ENCODE peak calls at places on chromosomes 6 and 20, in five cellular contexts. M is fibroblast of pulmonary artery, E is A549, K is endothelial cell, L is heart left ventricle. C is an unnamed sample.

GRCh38 chr6:35687658-35688604 is 784 bp downstream of the FKBP5 start:
- DNase-seq in M (peak; percentile 48), E (peak; percentile 22), K (peak; percentile 40), L (peak; percentile 63), C (peak; percentile 52)

GRCh38 chr6:3849681-3850450 is 693 bp downstream of the FAM50B start:
- DNase-seq in M (peak; percentile 20), E (no peak), K (no peak), L (peak; percentile 37), C (peak; percentile 25)

GRCh38 chr6:20479075-20479871 is 55.0 kb upstream of the CDKAL1 start:
- DNase-seq in M (no peak), E (no peak), K (no peak), L (no peak), C (no peak)

GRCh38 chr20:62197321-62197720 is 14.5 kb downstream of the MTG2 start:
- DNase-seq in M (no peak), E (no peak), K (no peak), L (peak; percentile 7), C (no peak)

GRCh38 chr20:62924567-62925419 is 1.5 kb downstream of the DIDO1 start:
- DNase-seq in M (peak; percentile 39), E (no peak), K (no peak), L (no peak), C (peak; percentile 53)

GRCh38 chr6:88586371-88587157 is 376.9 kb downstream of the RNGTT start:
- DNase-seq in M (no peak), E (no peak), K (no peak), L (no peak), C (peak; percentile 65)

GRCh38 chr6:47153066-47153755 is 111.1 kb upstream of the ADGRF1 start:
- DNase-seq in M (peak; percentile 45), E (peak; percentile 48), K (no peak), L (no peak), C (no peak)

GRCh38 chr20:45827712-45828111 is 600 bp upstream of the TNNC2 start:
- DNase-seq in M (no peak), E (no peak), K (no peak), L (no peak), C (no peak)

GRCh38 chr6:85744571-85744970 is 101.9 kb upstream of the SYNCRIP start:
- DNase-seq in M (no peak), E (no peak), K (no peak), L (no peak), C (no peak)

GRCh38 chr6:100464910-100465700 is at the start of gene SIM1:
- DNase-seq in M (peak; percentile 74), E (no peak), K (peak; percentile 87), L (peak; percentile 44), C (peak; percentile 36)

GRCh38 chr6:148758492-148758891 is 11.7 kb downstream of the UST start:
- DNase-seq in M (no peak), E (no peak), K (no peak), L (no peak), C (peak; percentile 51)

GRCh38 chr6:123044341-123044860 is 48.4 kb downstream of the CLVS2 start:
- DNase-seq in M (no peak), E (no peak), K (no peak), L (no peak), C (no peak)

GRCh38 chr6:27518881-27519795 is 46.2 kb upstream of the ZNF184 start:
- DNase-seq in M (peak; percentile 93), E (no peak), K (peak; percentile 64), L (peak; percentile 65), C (peak; percentile 86)

GRCh38 chr20:50982372-50982771 is 23.8 kb downstream of the MOCS3 start:
- DNase-seq in M (peak; percentile 51), E (peak; percentile 48), K (no peak), L (no peak), C (no peak)

GRCh38 chr6:151445482-151445881 is 6.4 kb downstream of the RMND1 start:
- DNase-seq in M (peak; percentile 89), E (no peak), K (no peak), L (no peak), C (no peak)

GRCh38 chr20:50251992-50252491 is 61.4 kb downstream of the CEBPB start:
- DNase-seq in M (no peak), E (no peak), K (no peak), L (peak; percentile 1), C (no peak)

GRCh38 chr6:31610891-31611425 is 4.1 kb upstream of the AIF1 start:
- DNase-seq in M (no peak), E (no peak), K (no peak), L (no peak), C (no peak)

GRCh38 chr6:87926687-87927086 is 121.0 kb upstream of the SPACA1 start:
- DNase-seq in M (no peak), E (no peak), K (no peak), L (no peak), C (no peak)

GRCh38 chr6:137823826-137824501 is 43.1 kb upstream of the TNFAIP3 start:
- DNase-seq in M (peak; percentile 96), E (no peak), K (no peak), L (peak; percentile 54), C (no peak)

GRCh38 chr6:52558266-52559000 is 18.4 kb downstream of the TRAM2 start:
- DNase-seq in M (peak; percentile 41), E (no peak), K (no peak), L (no peak), C (no peak)

GRCh38 chr6:96562886-96563285 is at the start of gene FHL5:
- DNase-seq in M (no peak), E (no peak), K (no peak), L (no peak), C (no peak)

GRCh38 chr20:38610521-38610920 is 8.9 kb downstream of the ARHGAP40 start:
- DNase-seq in M (peak; percentile 14), E (no peak), K (no peak), L (no peak), C (no peak)

GRCh38 chr6:402901-403658 is 11.5 kb downstream of the IRF4 start:
- DNase-seq in M (no peak), E (no peak), K (no peak), L (no peak), C (no peak)

GRCh38 chr6:12327391-12327790 is 37.2 kb downstream of the EDN1 start:
- DNase-seq in M (no peak), E (no peak), K (no peak), L (no peak), C (no peak)

GRCh38 chr6:158879180-158879579 is 60.0 kb upstream of the EZR start:
- DNase-seq in M (no peak), E (no peak), K (no peak), L (no peak), C (no peak)

GRCh38 chr6:10269814-10270472 is 144.9 kb downstream of the TFAP2A start:
- DNase-seq in M (no peak), E (peak; percentile 12), K (no peak), L (no peak), C (no peak)

GRCh38 chr6:11050735-11051134 is 6.6 kb upstream of the ELOVL2 start:
- DNase-seq in M (peak; percentile 67), E (no peak), K (no peak), L (no peak), C (no peak)

GRCh38 chr6:10399451-10399850 is 15.4 kb downstream of the TFAP2A start:
- DNase-seq in M (no peak), E (no peak), K (no peak), L (no peak), C (no peak)

DNA sequence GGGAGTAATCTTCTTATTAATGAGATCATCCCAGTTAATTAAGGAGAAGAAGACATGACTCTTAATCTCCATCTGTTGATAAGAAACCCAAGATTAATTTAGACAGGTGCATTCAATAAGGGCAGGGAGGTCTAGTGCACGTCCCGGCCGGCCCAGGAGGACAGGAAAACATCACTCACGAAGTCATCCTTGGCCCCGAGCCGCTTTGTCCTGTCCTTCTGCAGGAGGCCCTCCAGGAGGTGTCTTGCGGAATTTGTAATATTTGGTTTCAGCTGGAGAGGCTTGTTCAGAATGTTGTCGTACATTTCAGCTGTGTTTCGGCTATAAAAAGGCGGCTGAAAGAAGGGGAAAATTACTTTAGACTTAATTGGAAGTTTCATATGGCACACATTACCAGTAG is 118.4 kb upstream of the SLC2A12 start:
- DNase-seq in M (peak; percentile 68), E (no peak), K (no peak), L (no peak), C (peak; percentile 44)
- TF ChIP-seq CTCF in M (no peak), E (no peak), K (no peak), L (no peak), C (peak; percentile 18)

GRCh38 chr6:42819803-42820508 is 38.1 kb downstream of the BICRAL start:
- DNase-seq in M (peak; percentile 51), E (peak; percentile 37), K (no peak), L (no peak), C (no peak)
- TF ChIP-seq CTCF in M (peak; percentile 35), E (no peak), K (no peak), L (no peak), C (no peak)

GRCh38 chr20:52224920-52225319 is 33.3 kb upstream of the ZFP64 start:
- DNase-seq in M (no peak), E (no peak), K (no peak), L (no peak), C (no peak)

GRCh38 chr20:52217689-52218395 is 26.3 kb upstream of the ZFP64 start:
- DNase-seq in M (no peak), E (no peak), K (no peak), L (no peak), C (no peak)

GRCh38 chr20:52219441-52219840 is 27.9 kb upstream of the ZFP64 start:
- DNase-seq in M (peak; percentile 3), E (no peak), K (no peak), L (no peak), C (no peak)
- TF ChIP-seq CTCF in M (no peak), E (no peak), K (no peak), L (no peak), C (no peak)

GRCh38 chr6:7140631-7141366 is 33.0 kb downstream of the RREB1 start:
- DNase-seq in M (peak; percentile 70), E (peak; percentile 76), K (peak; percentile 88), L (peak; percentile 93), C (peak; percentile 91)

GRCh38 chr6:7142228-7142801 is 34.6 kb downstream of the RREB1 start:
- DNase-seq in M (no peak), E (no peak), K (no peak), L (no peak), C (no peak)

GRCh38 chr6:7145269-7146078 is 37.7 kb downstream of the RREB1 start:
- DNase-seq in M (no peak), E (no peak), K (no peak), L (no peak), C (no peak)

GRCh38 chr6:7144810-7145209 is 37.0 kb downstream of the RREB1 start:
- DNase-seq in M (no peak), E (no peak), K (no peak), L (no peak), C (no peak)

DNA sequence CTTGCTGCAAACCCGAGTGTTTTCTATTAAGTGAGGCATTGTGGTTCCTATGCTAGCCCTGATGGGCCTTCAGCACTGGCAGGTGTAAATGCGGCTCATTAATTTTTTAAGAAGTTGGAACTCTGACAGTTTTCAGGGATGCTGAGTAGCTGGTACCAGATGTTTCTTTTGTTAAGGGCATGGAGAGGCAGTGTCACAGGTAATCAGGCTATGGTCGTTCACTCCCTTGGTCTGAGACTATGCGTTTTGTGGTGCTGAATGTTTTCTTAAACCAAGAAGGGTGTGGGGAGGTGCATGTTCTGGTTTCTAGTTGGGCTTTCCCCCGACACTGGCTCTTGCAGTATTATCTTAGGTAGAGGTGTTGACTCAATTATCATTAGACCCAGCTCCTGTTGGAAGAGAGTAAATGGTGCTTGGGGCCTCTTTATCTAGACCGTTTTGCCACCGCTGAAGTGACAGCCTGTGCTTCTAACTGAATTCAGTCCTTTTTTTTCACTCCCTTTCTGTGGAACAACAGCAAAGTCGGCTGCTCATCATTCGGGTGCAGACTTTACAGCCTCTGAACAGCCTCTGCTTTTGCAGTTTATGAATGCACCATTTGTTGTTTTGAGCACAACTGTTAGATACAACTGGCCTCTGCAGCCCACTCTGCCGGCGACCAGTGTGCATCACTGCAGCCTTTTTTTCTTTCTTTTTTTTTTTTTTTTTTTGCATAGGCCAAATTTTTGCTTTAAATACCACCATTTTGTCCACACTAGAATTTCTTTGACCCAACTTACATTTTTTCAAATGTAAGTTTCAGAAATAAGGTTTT is 35.6 kb downstream of the RREB1 start:
- DNase-seq in M (peak; percentile 41), E (no peak), K (no peak), L (no peak), C (no peak)
- TF ChIP-seq CTCF in M (peak; percentile 43), E (no peak), K (no peak), L (no peak), C (no peak)